ENCODE peak calls at places on chromosomes 1 and 21, in four cellular contexts. B is thyroid gland, L is upper lobe of left lung, D is adrenal gland. A is an unnamed sample.

GRCh38 chr1:151327903-151328674 is 873 bp upstream of the PI4KB start:
- DNase-seq in B (peak), L (peak), D (peak), A (no peak)

GRCh38 chr1:117605164-117605810 is 561 bp upstream of the TENT5C start:
- DNase-seq in B (peak), L (peak), D (peak), A (no peak)

GRCh38 chr21:43975469-43976098 is 36.5 kb upstream of the TRAPPC10 start:
- DNase-seq in B (peak), L (peak), D (peak), A (peak)

GRCh38 chr1:185734929-185735666 is 907 bp downstream of the HMCN1 start:
- DNase-seq in B (no peak), L (no peak), D (no peak), A (no peak)

GRCh38 chr1:226123591-226124471 is 61.3 kb downstream of the H3-3A start:
- DNase-seq in B (peak), L (peak), D (no peak), A (no peak)

GRCh38 chr1:220239945-220240344 is 32.3 kb downstream of the RAB3GAP2 start:
- DNase-seq in B (no peak), L (no peak), D (no peak), A (no peak)

GRCh38 chr1:117171900-117172501 is 38.7 kb downstream of the VTCN1 start:
- DNase-seq in B (no peak), L (peak), D (peak), A (peak)

GRCh38 chr1:194419721-194420120 is 1233.3 kb upstream of the B3GALT2 start:
- DNase-seq in B (no peak), L (no peak), D (no peak), A (no peak)

GRCh38 chr1:3651939-3652537 is at the start of gene TP73:
- DNase-seq in B (no peak), L (no peak), D (no peak), A (no peak)

GRCh38 chr1:116360435-116361173 is 12.4 kb upstream of the ATP1A1 start:
- DNase-seq in B (no peak), L (no peak), D (no peak), A (no peak)

GRCh38 chr1:157944666-157945280 is 48.7 kb upstream of the KIRREL1 start:
- DNase-seq in B (no peak), L (no peak), D (no peak), A (no peak)

GRCh38 chr1:242030071-242030470 is 31.2 kb upstream of the MAP1LC3C start:
- DNase-seq in B (no peak), L (no peak), D (no peak), A (no peak)

GRCh38 chr1:191343816-191344215 is 814.4 kb upstream of the RGS18 start:
- DNase-seq in B (no peak), L (no peak), D (no peak), A (no peak)

GRCh38 chr1:207998691-207999090 is 87.8 kb upstream of the CD34 start:
- DNase-seq in B (no peak), L (no peak), D (no peak), A (no peak)

GRCh38 chr1:44785501-44786137 is 2.4 kb downstream of the BEST4 start:
- DNase-seq in B (no peak), L (no peak), D (no peak), A (no peak)

GRCh38 chr21:39454949-39455668 is 3.3 kb downstream of the SH3BGR start:
- DNase-seq in B (no peak), L (no peak), D (no peak), A (no peak)

GRCh38 chr1:228814091-228814610 is 78.9 kb downstream of the RHOU start:
- DNase-seq in B (no peak), L (no peak), D (no peak), A (no peak)

GRCh38 chr21:41857771-41858300 is 21.3 kb downstream of the PRDM15 start:
- DNase-seq in B (no peak), L (no peak), D (no peak), A (no peak)

GRCh38 chr1:66276229-66276628 is 257.7 kb upstream of the SGIP1 start:
- DNase-seq in B (no peak), L (no peak), D (no peak), A (no peak)

GRCh38 chr1:115299266-115299665 is 38.8 kb downstream of the NGF start:
- DNase-seq in B (no peak), L (no peak), D (no peak), A (no peak)

GRCh38 chr21:27700974-27701614 is 734.2 kb upstream of the ADAMTS5 start:
- DNase-seq in B (peak), L (peak), D (peak), A (peak)

GRCh38 chr1:206971029-206971655 is 882 bp upstream of the FCAMR start:
- DNase-seq in B (no peak), L (no peak), D (no peak), A (no peak)

GRCh38 chr21:42561742-42562141 is 48.1 kb downstream of the SLC37A1 start:
- DNase-seq in B (no peak), L (peak), D (no peak), A (peak)

GRCh38 chr1:212671342-212672031 is 28.2 kb downstream of the BATF3 start:
- DNase-seq in B (peak), L (peak), D (peak), A (no peak)

GRCh38 chr1:225965231-225965630 is 24.2 kb upstream of the LEFTY2 start:
- DNase-seq in B (no peak), L (no peak), D (no peak), A (no peak)

GRCh38 chr1:182229907-182230522 is 161.6 kb downstream of the GLUL start:
- DNase-seq in B (no peak), L (no peak), D (no peak), A (no peak)

GRCh38 chr1:44327679-44328491 is 27.2 kb downstream of the ERI3 start:
- DNase-seq in B (peak), L (peak), D (peak), A (peak)

GRCh38 chr1:195804547-195804946 is 803.7 kb downstream of the KCNT2 start:
- DNase-seq in B (no peak), L (no peak), D (no peak), A (no peak)

DNA sequence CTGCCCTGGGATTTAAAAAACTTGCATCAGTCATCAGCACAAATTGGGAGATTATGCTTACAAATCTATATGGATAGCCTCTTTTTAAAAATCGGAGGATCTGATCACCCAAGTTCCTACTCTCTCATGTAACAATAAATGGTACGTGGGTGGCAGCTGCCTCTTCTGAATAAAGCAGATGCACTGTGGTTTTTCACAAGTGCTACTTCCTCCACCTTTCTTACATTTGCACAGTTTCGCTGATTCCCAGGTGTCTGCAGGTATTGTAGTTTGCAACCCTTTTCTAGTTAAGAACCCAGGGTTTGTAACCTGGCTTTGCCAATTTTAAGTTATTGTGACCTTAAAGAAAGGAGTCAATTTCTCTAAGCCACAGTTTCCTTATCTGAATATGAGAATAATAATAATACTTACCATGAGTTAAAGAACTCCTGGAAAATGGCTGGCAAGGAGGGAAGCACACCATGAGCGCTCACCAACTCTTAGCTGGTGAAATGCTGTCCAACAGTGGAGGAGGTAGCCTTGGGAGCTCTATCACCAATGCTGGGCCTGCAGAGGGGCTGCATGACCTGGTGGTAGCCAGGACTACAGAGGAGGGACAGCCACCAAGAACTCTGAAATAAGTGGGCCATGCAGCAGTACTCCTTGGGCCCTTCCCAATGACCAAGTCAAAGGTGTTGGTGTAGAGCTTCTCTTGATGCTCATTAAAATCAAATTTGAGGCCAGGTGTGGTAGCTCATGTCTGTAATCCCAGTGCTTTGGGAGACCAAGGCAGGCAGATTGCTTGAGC is 30.2 kb upstream of the KCNA2 start:
- DNase-seq in B (no peak), L (no peak), D (no peak), A (no peak)
- TF ChIP-seq POLR2A in B (no peak), L (no peak), D (no peak), A (no peak)

GRCh38 chr1:233375653-233376052 is 48.1 kb downstream of the MAP3K21 start:
- DNase-seq in B (no peak), L (no peak), D (no peak), A (no peak)

GRCh38 chr1:233372218-233373125 is 44.9 kb downstream of the MAP3K21 start:
- DNase-seq in B (no peak), L (no peak), D (no peak), A (no peak)

GRCh38 chr1:233373226-233373625 is 45.7 kb downstream of the MAP3K21 start:
- DNase-seq in B (no peak), L (no peak), D (no peak), A (no peak)

GRCh38 chr1:233379869-233380438 is 52.4 kb downstream of the MAP3K21 start:
- DNase-seq in B (no peak), L (no peak), D (no peak), A (no peak)

GRCh38 chr1:233376711-233377110 is 49.2 kb downstream of the MAP3K21 start:
- DNase-seq in B (peak), L (no peak), D (no peak), A (no peak)
- TF ChIP-seq CTCF in B (no peak), L (no peak), D (no peak), A (no peak)

GRCh38 chr1:218164930-218165686 is 120.0 kb upstream of the RRP15 start:
- DNase-seq in B (peak), L (no peak), D (no peak), A (no peak)
- H3K4me3 ChIP-seq in B (peak), L (peak), D (peak), A (peak)

DNA sequence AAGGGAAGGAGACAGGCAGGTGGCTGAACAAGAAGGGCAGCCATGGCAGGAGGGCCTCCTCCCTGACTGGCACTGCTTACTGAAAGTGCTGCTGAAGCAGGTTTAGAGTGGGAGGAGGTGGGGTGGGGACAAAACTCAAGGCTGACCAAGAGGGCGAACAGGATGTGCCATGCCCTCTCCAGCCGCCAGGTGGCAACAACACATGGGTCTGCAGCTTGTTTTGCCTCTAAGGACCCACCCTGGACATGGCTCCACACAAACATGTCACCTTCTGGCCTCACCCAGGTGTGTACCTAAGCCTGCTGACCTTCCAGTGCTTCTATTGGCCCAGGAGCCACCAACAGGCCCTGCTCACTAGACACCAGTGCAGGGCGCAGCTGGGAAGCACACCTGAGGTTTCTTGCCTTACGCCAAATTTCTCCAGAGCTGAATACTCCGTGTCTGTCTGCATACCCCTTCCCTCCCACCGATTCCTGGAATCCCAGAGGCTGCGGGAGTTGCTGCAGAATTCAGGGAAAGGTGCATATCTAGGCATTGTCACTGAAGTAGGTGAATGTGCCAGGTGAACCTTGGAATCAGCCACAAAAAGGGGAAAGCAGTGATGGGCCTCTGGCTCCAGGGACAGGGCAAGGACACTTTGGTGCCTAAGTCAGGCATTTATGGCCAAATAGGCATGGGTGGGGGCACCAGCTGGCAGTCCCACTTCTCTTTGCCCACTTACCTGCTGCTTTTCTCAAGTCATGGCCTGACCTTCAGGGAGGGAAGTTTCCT is 5.3 kb downstream of the PSRC1 start:
- DNase-seq in B (peak), L (peak), D (peak), A (peak)
- TF ChIP-seq POLR2A in B (no peak), L (no peak), D (no peak), A (no peak)

GRCh38 chr1:28551381-28551780 is 1.5 kb upstream of the TRNAU1AP start:
- DNase-seq in B (no peak), L (no peak), D (no peak), A (no peak)

GRCh38 chr1:28553229-28553930 is 495 bp downstream of the TRNAU1AP start:
- DNase-seq in B (peak), L (peak), D (no peak), A (no peak)

DNA sequence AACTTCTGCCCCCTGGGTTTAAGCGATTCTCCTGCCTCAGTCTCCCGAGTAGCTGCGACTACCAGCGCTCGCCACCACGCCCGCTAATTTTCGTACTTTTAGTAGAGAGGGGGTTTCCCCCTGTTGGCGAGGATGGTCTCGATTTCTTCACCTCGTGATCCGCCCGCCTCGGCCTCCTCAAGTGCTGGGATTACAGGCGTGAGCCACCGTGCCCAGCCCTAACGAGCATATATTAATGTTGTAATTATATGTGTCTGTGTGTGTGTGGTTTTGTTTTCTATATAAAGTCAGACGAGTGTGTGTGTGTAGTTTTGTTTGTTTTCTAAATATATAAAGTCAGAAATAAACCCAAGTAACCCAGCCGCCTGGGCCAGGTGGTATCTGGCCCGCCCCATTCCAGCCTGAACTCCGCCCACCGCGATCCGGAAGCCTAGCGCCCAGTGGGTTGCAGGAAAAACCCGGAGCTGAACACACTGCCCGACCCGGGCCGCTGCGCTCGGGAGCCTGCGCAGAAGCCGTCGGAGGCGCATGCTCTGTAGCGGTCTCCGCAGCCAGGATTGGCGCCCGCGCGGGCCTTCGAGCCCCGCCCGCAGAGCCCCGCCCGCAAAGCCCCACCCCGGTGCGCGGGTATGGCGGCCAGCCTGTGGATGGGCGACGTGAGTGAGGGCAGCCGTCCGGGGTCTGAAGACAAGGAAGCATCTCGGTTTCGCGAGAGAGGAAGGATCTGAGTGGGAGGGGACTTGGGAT is at the start of gene TRNAU1AP:
- DNase-seq in B (peak), L (peak), D (peak), A (peak)
- TF ChIP-seq CTCF in B (no peak), L (no peak), D (peak), A (no peak)